ENCODE peak calls at places on chromosomes 2 and 18, in nine cellular contexts. M is cardiac muscle cell; E is NCI-H524; Z is activated T-cell treated with anti-CD3 and anti-CD28 coated beads, Interleukin-2, amount 50 U/mL, for 1 hour; A is hypothalamus; P is IMR-90; S is HS-5; F is T1000; B is T-cell. N is an unnamed sample.

GRCh38 chr2:30569991-30570390 is 122.9 kb downstream of the LCLAT1 start:
- DNase-seq in M (no peak), E (no peak), Z (no peak), A (no peak), P (peak; percentile 34), S (peak; percentile 8), F (no peak), B (no peak), N (no peak)

GRCh38 chr2:42513252-42513918 is 19.6 kb upstream of the KCNG3 start:
- DNase-seq in M (peak; percentile 69), E (no peak), Z (no peak), A (no peak), P (peak; percentile 43), S (no peak), F (no peak), B (no peak), N (peak; percentile 59)

GRCh38 chr2:224242543-224242942 is 159.4 kb downstream of the FAM124B start:
- DNase-seq in M (peak; percentile 74), E (no peak), Z (no peak), A (no peak), P (peak; percentile 24), S (no peak), F (no peak), B (no peak), N (no peak)

GRCh38 chr2:83787189-83787588 is 671.9 kb downstream of the SUCLG1 start:
- DNase-seq in M (no peak), E (no peak), Z (no peak), A (no peak), P (no peak), S (no peak), F (no peak), B (no peak), N (no peak)

GRCh38 chr2:28300489-28300888 is 92.2 kb upstream of the FOSL2 start:
- DNase-seq in M (peak; percentile 87), E (no peak), Z (no peak), A (no peak), P (peak; percentile 93), S (no peak), F (no peak), B (no peak), N (no peak)

GRCh38 chr18:75213610-75214009 is 3.0 kb downstream of the TSHZ1 start:
- DNase-seq in M (peak; percentile 22), E (peak; percentile 48), Z (no peak), A (no peak), P (peak; percentile 36), S (no peak), F (no peak), B (no peak), N (no peak)

GRCh38 chr2:220228310-220229006 is 601.0 kb downstream of the SLC4A3 start:
- DNase-seq in M (peak; percentile 95), E (no peak), Z (no peak), A (no peak), P (peak; percentile 99), S (peak; percentile 98), F (peak; percentile 66), B (no peak), N (no peak)

GRCh38 chr2:158189526-158189925 is 87.8 kb downstream of the UPP2 start:
- DNase-seq in M (no peak), E (no peak), Z (no peak), A (no peak), P (no peak), S (no peak), F (no peak), B (no peak), N (no peak)

GRCh38 chr2:28610583-28611201 is 114.8 kb downstream of the PLB1 start:
- DNase-seq in M (peak; percentile 70), E (no peak), Z (no peak), A (no peak), P (peak; percentile 96), S (peak; percentile 66), F (peak; percentile 84), B (no peak), N (no peak)

GRCh38 chr2:36568533-36569246 is 29.3 kb downstream of the FEZ2 start:
- DNase-seq in M (peak; percentile 45), E (no peak), Z (no peak), A (no peak), P (peak; percentile 66), S (peak; percentile 90), F (peak; percentile 11), B (no peak), N (no peak)

GRCh38 chr2:165349181-165349580 is 110.0 kb downstream of the SCN2A start:
- DNase-seq in M (no peak), E (no peak), Z (no peak), A (no peak), P (no peak), S (no peak), F (no peak), B (no peak), N (no peak)

GRCh38 chr18:48200631-48201336 is 208.4 kb downstream of the ZBTB7C start:
- DNase-seq in M (no peak), E (no peak), Z (no peak), A (no peak), P (no peak), S (peak; percentile 10), F (no peak), B (no peak), N (no peak)

GRCh38 chr2:227536445-227536844 is 62.2 kb upstream of the SCYGR2 start:
- DNase-seq in M (peak; percentile 42), E (no peak), Z (no peak), A (peak; percentile 2), P (no peak), S (no peak), F (no peak), B (no peak), N (no peak)

GRCh38 chr2:179264238-179265081 is at the start of gene SESTD1:
- DNase-seq in M (peak; percentile 64), E (peak; percentile 10), Z (peak; percentile 68), A (peak; percentile 58), P (peak; percentile 7), S (no peak), F (peak; percentile 53), B (peak; percentile 6), N (peak; percentile 85)

GRCh38 chr2:2528801-2529200 is 197.7 kb upstream of the MYT1L start:
- DNase-seq in M (no peak), E (no peak), Z (no peak), A (no peak), P (no peak), S (no peak), F (no peak), B (no peak), N (no peak)

GRCh38 chr2:196239622-196240587 is 68.5 kb upstream of the STK17B start:
- DNase-seq in M (peak; percentile 79), E (no peak), Z (peak; percentile 72), A (peak; percentile 18), P (peak; percentile 93), S (no peak), F (peak; percentile 37), B (peak; percentile 83), N (no peak)

N was measured in D341Med.